ENCODE peak calls at places on chromosomes 12 and 14, in nine cellular contexts. One of them, this sample, is unnamed.

GRCh38 chr12:70759161-70759918 is 122.1 kb upstream of the PTPRB start:
- DNase-seq in K562: no peak
- DNase-seq in astrocyte of the spinal cord: no peak
- DNase-seq in fibroblast of mammary gland: no peak
- DNase-seq in AG09309: no peak
- DNase-seq in kidney epithelial cell: no peak
- DNase-seq in upper lobe of left lung: no peak
- DNase-seq in astrocyte: no peak
- DNase-seq in mammary epithelial cell: peak
- DNase-seq in this sample: no peak

GRCh38 chr14:48052973-48053372 is 377.6 kb upstream of the MDGA2 start:
- DNase-seq in K562: no peak
- DNase-seq in upper lobe of left lung: no peak
- DNase-seq in AG09309: no peak
- DNase-seq in fibroblast of mammary gland: no peak
- DNase-seq in kidney epithelial cell: no peak
- DNase-seq in mammary epithelial cell: no peak
- DNase-seq in astrocyte: no peak
- DNase-seq in astrocyte of the spinal cord: no peak
- DNase-seq in this sample: no peak

GRCh38 chr12:117518594-117519270 is 157.3 kb upstream of the NOS1 start:
- DNase-seq in kidney epithelial cell: no peak
- DNase-seq in astrocyte of the spinal cord: peak
- DNase-seq in AG09309: no peak
- DNase-seq in upper lobe of left lung: peak
- DNase-seq in K562: no peak
- DNase-seq in astrocyte: peak
- DNase-seq in fibroblast of mammary gland: no peak
- DNase-seq in mammary epithelial cell: no peak
- DNase-seq in this sample: no peak

GRCh38 chr14:96225745-96226151 is 21.1 kb downstream of the BDKRB2 start:
- DNase-seq in fibroblast of mammary gland: peak
- DNase-seq in K562: no peak
- DNase-seq in AG09309: peak
- DNase-seq in mammary epithelial cell: peak
- DNase-seq in kidney epithelial cell: peak
- DNase-seq in astrocyte: peak
- DNase-seq in astrocyte of the spinal cord: no peak
- DNase-seq in upper lobe of left lung: no peak
- DNase-seq in this sample: peak

GRCh38 chr14:30915596-30915995 is 41.2 kb downstream of the COCH start:
- DNase-seq in astrocyte of the spinal cord: no peak
- DNase-seq in AG09309: peak
- DNase-seq in astrocyte: no peak
- DNase-seq in upper lobe of left lung: no peak
- DNase-seq in K562: no peak
- DNase-seq in mammary epithelial cell: no peak
- DNase-seq in kidney epithelial cell: no peak
- DNase-seq in fibroblast of mammary gland: no peak
- DNase-seq in this sample: no peak

GRCh38 chr14:95345032-95345431 is 25.3 kb upstream of the CLMN start:
- DNase-seq in astrocyte: no peak
- DNase-seq in kidney epithelial cell: no peak
- DNase-seq in mammary epithelial cell: no peak
- DNase-seq in upper lobe of left lung: no peak
- DNase-seq in AG09309: no peak
- DNase-seq in K562: no peak
- DNase-seq in fibroblast of mammary gland: no peak
- DNase-seq in astrocyte of the spinal cord: no peak
- DNase-seq in this sample: no peak

GRCh38 chr14:96274122-96274910 is 18.3 kb downstream of the BDKRB1 start:
- DNase-seq in fibroblast of mammary gland: peak
- DNase-seq in K562: no peak
- DNase-seq in upper lobe of left lung: no peak
- DNase-seq in AG09309: peak
- DNase-seq in astrocyte: peak
- DNase-seq in mammary epithelial cell: no peak
- DNase-seq in astrocyte of the spinal cord: no peak
- DNase-seq in kidney epithelial cell: no peak
- DNase-seq in this sample: no peak

GRCh38 chr14:55373784-55374725 is 37.6 kb downstream of the ATG14 start:
- DNase-seq in kidney epithelial cell: no peak
- DNase-seq in astrocyte of the spinal cord: peak
- DNase-seq in astrocyte: peak
- DNase-seq in K562: no peak
- DNase-seq in AG09309: no peak
- DNase-seq in upper lobe of left lung: no peak
- DNase-seq in mammary epithelial cell: peak
- DNase-seq in fibroblast of mammary gland: peak
- DNase-seq in this sample: no peak

GRCh38 chr14:25400607-25401206 is 350.8 kb upstream of the STXBP6 start:
- DNase-seq in mammary epithelial cell: peak
- DNase-seq in AG09309: peak
- DNase-seq in upper lobe of left lung: peak
- DNase-seq in fibroblast of mammary gland: peak
- DNase-seq in kidney epithelial cell: no peak
- DNase-seq in astrocyte of the spinal cord: peak
- DNase-seq in astrocyte: peak
- DNase-seq in K562: peak
- DNase-seq in this sample: no peak

GRCh38 chr12:26113194-26113654 is 11.6 kb downstream of the BHLHE41 start:
- DNase-seq in K562: no peak
- DNase-seq in AG09309: no peak
- DNase-seq in fibroblast of mammary gland: no peak
- DNase-seq in mammary epithelial cell: no peak
- DNase-seq in astrocyte: no peak
- DNase-seq in kidney epithelial cell: no peak
- DNase-seq in astrocyte of the spinal cord: no peak
- DNase-seq in upper lobe of left lung: no peak
- DNase-seq in this sample: no peak

GRCh38 chr14:81435048-81435577 is 35.0 kb upstream of the STON2 start:
- DNase-seq in mammary epithelial cell: no peak
- DNase-seq in kidney epithelial cell: no peak
- DNase-seq in upper lobe of left lung: no peak
- DNase-seq in K562: no peak
- DNase-seq in fibroblast of mammary gland: no peak
- DNase-seq in astrocyte: no peak
- DNase-seq in astrocyte of the spinal cord: no peak
- DNase-seq in AG09309: no peak
- DNase-seq in this sample: no peak

GRCh38 chr14:79842270-79842669 is 369.0 kb downstream of the DIO2 start:
- DNase-seq in K562: no peak
- DNase-seq in astrocyte of the spinal cord: peak
- DNase-seq in AG09309: peak
- DNase-seq in mammary epithelial cell: peak
- DNase-seq in upper lobe of left lung: peak
- DNase-seq in kidney epithelial cell: peak
- DNase-seq in fibroblast of mammary gland: peak
- DNase-seq in astrocyte: peak
- DNase-seq in this sample: peak

GRCh38 chr12:68930178-68930577 is 2.8 kb downstream of the CPM start:
- DNase-seq in kidney epithelial cell: no peak
- DNase-seq in astrocyte: no peak
- DNase-seq in astrocyte of the spinal cord: no peak
- DNase-seq in mammary epithelial cell: no peak
- DNase-seq in fibroblast of mammary gland: no peak
- DNase-seq in AG09309: no peak
- DNase-seq in K562: no peak
- DNase-seq in upper lobe of left lung: no peak
- DNase-seq in this sample: no peak

GRCh38 chr14:54568821-54569591 is 2.1 kb downstream of the SAMD4A start:
- DNase-seq in astrocyte: peak
- DNase-seq in astrocyte of the spinal cord: no peak
- DNase-seq in mammary epithelial cell: no peak
- DNase-seq in AG09309: no peak
- DNase-seq in kidney epithelial cell: no peak
- DNase-seq in upper lobe of left lung: no peak
- DNase-seq in K562: no peak
- DNase-seq in fibroblast of mammary gland: peak
- DNase-seq in this sample: peak

GRCh38 chr14:104744484-104744883 is 8.5 kb upstream of the SIVA1 start:
- DNase-seq in astrocyte: no peak
- DNase-seq in fibroblast of mammary gland: no peak
- DNase-seq in K562: no peak
- DNase-seq in mammary epithelial cell: no peak
- DNase-seq in upper lobe of left lung: no peak
- DNase-seq in AG09309: no peak
- DNase-seq in kidney epithelial cell: no peak
- DNase-seq in astrocyte of the spinal cord: no peak
- DNase-seq in this sample: no peak

DNA sequence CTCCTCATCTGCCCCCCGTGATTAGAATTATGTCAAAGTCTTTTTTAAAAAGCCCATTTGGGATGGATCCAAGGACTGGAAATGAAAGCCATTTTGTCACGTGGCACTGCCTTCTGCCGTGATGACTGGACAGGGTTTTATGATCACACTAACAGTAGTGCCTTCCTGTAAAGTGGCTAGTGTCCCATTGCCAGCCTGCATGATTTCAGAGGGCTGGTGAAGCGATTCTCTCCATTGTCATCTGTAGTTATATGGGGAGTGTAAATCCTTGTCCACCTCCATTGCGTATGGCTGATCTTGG is 37.6 kb downstream of the CFAP251 start:
- DNase-seq in AG09309: no peak
- DNase-seq in K562: no peak
- DNase-seq in astrocyte: no peak
- DNase-seq in astrocyte of the spinal cord: no peak
- DNase-seq in kidney epithelial cell: no peak
- DNase-seq in upper lobe of left lung: no peak
- DNase-seq in mammary epithelial cell: no peak
- DNase-seq in fibroblast of mammary gland: no peak
- DNase-seq in this sample: no peak
- TF ChIP-seq CTCF in AG09309: no peak
- TF ChIP-seq CTCF in K562: no peak
- TF ChIP-seq CTCF in astrocyte: no peak
- TF ChIP-seq CTCF in astrocyte of the spinal cord: no peak
- TF ChIP-seq CTCF in kidney epithelial cell: no peak
- TF ChIP-seq CTCF in upper lobe of left lung: no peak
- TF ChIP-seq CTCF in mammary epithelial cell: no peak
- TF ChIP-seq CTCF in fibroblast of mammary gland: no peak
- TF ChIP-seq CTCF in this sample: no peak

GRCh38 chr12:113134521-113134951 is 1.0 kb downstream of the RASAL1 start:
- DNase-seq in astrocyte: no peak
- DNase-seq in mammary epithelial cell: no peak
- DNase-seq in astrocyte of the spinal cord: no peak
- DNase-seq in AG09309: no peak
- DNase-seq in fibroblast of mammary gland: no peak
- DNase-seq in upper lobe of left lung: no peak
- DNase-seq in kidney epithelial cell: no peak
- DNase-seq in K562: no peak
- DNase-seq in this sample: no peak

GRCh38 chr12:113137861-113138783 is 2.6 kb upstream of the RASAL1 start:
- DNase-seq in upper lobe of left lung: no peak
- DNase-seq in AG09309: no peak
- DNase-seq in K562: no peak
- DNase-seq in astrocyte: no peak
- DNase-seq in mammary epithelial cell: no peak
- DNase-seq in kidney epithelial cell: no peak
- DNase-seq in fibroblast of mammary gland: no peak
- DNase-seq in astrocyte of the spinal cord: no peak
- DNase-seq in this sample: no peak

GRCh38 chr12:113136990-113137511 is 1.5 kb upstream of the RASAL1 start:
- DNase-seq in astrocyte of the spinal cord: no peak
- DNase-seq in astrocyte: no peak
- DNase-seq in K562: no peak
- DNase-seq in mammary epithelial cell: no peak
- DNase-seq in AG09309: no peak
- DNase-seq in upper lobe of left lung: no peak
- DNase-seq in kidney epithelial cell: no peak
- DNase-seq in fibroblast of mammary gland: no peak
- DNase-seq in this sample: no peak

GRCh38 chr12:113135178-113136127 is at the start of gene RASAL1:
- DNase-seq in astrocyte: no peak
- DNase-seq in K562: peak
- DNase-seq in fibroblast of mammary gland: no peak
- DNase-seq in kidney epithelial cell: no peak
- DNase-seq in mammary epithelial cell: peak
- DNase-seq in upper lobe of left lung: no peak
- DNase-seq in AG09309: no peak
- DNase-seq in astrocyte of the spinal cord: no peak
- DNase-seq in this sample: no peak

GRCh38 chr12:113136128-113136989 is 798 bp upstream of the RASAL1 start:
- DNase-seq in astrocyte of the spinal cord: no peak
- DNase-seq in astrocyte: no peak
- DNase-seq in kidney epithelial cell: no peak
- DNase-seq in K562: peak
- DNase-seq in fibroblast of mammary gland: no peak
- DNase-seq in upper lobe of left lung: no peak
- DNase-seq in AG09309: no peak
- DNase-seq in mammary epithelial cell: no peak
- DNase-seq in this sample: no peak
- H3K4me3 ChIP-seq in astrocyte of the spinal cord: no peak
- H3K4me3 ChIP-seq in astrocyte: no peak
- H3K4me3 ChIP-seq in kidney epithelial cell: no peak
- H3K4me3 ChIP-seq in K562: peak
- H3K4me3 ChIP-seq in fibroblast of mammary gland: no peak
- H3K4me3 ChIP-seq in upper lobe of left lung: no peak
- H3K4me3 ChIP-seq in AG09309: no peak
- H3K4me3 ChIP-seq in mammary epithelial cell: no peak
- H3K4me3 ChIP-seq in this sample: no peak

DNA sequence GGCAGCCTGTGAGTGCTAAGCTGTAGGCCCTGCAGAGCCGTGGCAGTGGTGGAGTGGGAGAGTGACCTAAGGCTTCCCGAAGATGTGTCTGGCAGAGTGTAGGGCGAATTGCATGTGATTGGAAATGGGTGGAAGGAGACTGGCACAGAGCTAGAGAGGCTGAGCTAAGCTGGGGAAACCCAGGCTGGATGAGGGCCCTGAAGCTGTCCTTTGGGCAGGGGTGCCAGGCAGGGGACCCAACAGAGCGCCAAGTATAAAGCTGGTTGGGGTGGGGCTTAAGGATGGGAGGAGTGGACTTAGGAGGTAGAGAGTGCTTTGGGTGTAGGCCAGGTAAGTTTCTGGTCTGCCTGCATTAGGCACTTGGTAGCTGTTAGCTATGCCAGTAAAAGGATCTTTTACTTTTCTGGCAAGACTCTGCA is 47.9 kb downstream of the WDR20 start:
- DNase-seq in astrocyte: no peak
- DNase-seq in AG09309: no peak
- DNase-seq in upper lobe of left lung: peak
- DNase-seq in kidney epithelial cell: no peak
- DNase-seq in astrocyte of the spinal cord: no peak
- DNase-seq in mammary epithelial cell: peak
- DNase-seq in K562: no peak
- DNase-seq in fibroblast of mammary gland: peak
- DNase-seq in this sample: no peak
- TF ChIP-seq CTCF in astrocyte: no peak
- TF ChIP-seq CTCF in AG09309: no peak
- TF ChIP-seq CTCF in upper lobe of left lung: no peak
- TF ChIP-seq CTCF in kidney epithelial cell: no peak
- TF ChIP-seq CTCF in astrocyte of the spinal cord: no peak
- TF ChIP-seq CTCF in mammary epithelial cell: no peak
- TF ChIP-seq CTCF in K562: no peak
- TF ChIP-seq CTCF in fibroblast of mammary gland: no peak
- TF ChIP-seq CTCF in this sample: no peak

DNA sequence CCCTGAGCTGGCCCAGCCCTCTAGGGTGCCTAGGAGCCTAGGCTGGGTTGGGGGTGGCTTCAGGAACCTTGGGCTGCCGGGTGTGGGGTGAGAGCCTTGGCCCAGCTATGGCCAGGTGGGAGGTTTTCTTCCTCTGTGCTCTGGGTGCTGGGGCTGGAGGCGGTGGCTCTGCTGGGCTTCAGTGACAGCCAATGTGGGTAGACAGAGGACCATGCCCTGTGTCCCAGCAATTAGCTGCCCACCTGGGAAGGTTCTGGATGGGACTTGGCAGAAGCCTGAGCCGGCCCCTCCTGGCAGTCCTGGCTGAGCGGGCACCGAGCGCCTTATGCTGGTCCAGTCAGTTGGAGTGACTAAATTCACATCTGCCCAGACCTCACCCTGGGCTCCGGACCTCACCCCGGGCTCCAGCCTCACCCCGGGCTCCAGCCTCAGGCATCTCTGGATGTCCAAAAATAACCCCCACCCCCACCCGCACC is 46.8 kb downstream of the CYP46A1 start:
- DNase-seq in kidney epithelial cell: no peak
- DNase-seq in upper lobe of left lung: peak
- DNase-seq in astrocyte of the spinal cord: no peak
- DNase-seq in AG09309: no peak
- DNase-seq in mammary epithelial cell: no peak
- DNase-seq in K562: no peak
- DNase-seq in astrocyte: no peak
- DNase-seq in fibroblast of mammary gland: no peak
- DNase-seq in this sample: peak
- H3K4me3 ChIP-seq in kidney epithelial cell: no peak
- H3K4me3 ChIP-seq in upper lobe of left lung: peak
- H3K4me3 ChIP-seq in astrocyte of the spinal cord: no peak
- H3K4me3 ChIP-seq in AG09309: no peak
- H3K4me3 ChIP-seq in mammary epithelial cell: no peak
- H3K4me3 ChIP-seq in K562: no peak
- H3K4me3 ChIP-seq in astrocyte: no peak
- H3K4me3 ChIP-seq in fibroblast of mammary gland: no peak
- H3K4me3 ChIP-seq in this sample: no peak